ENCODE peak calls at places on chromosomes 4 and X, in nine cellular contexts. I is A673, Q is stomach, V is IMR-90, L is spleen, A is body of pancreas, Z is HCT116, W is PC-9, Y is A549. K is an unnamed sample. For H3K4me1, the result is how much of the 10 kb centered on the place peaks cover.

GRCh38 chr4:88828846-88829245 is 131.2 kb upstream of the NAP1L5 start:
- DNase-seq in A (no peak), V (peak), I (no peak), L (no peak), Q (no peak), Z (no peak), Y (no peak), W (no peak), K (no peak)

GRCh38 chrX:68994135-68994882 is 165.5 kb downstream of the EFNB1 start:
- DNase-seq in I (no peak), Q (no peak), A (no peak), Z (no peak), W (no peak), Y (no peak), V (no peak), L (no peak), K (peak)

GRCh38 chr4:166655231-166655630 is 579.1 kb downstream of the SPOCK3 start:
- DNase-seq in V (no peak), I (no peak), W (no peak), Q (no peak), A (no peak), L (no peak), Z (no peak), Y (no peak), K (no peak)

GRCh38 chrX:126770179-126770578 is 49.4 kb upstream of the PRR32 start:
- DNase-seq in I (peak), V (no peak), Q (no peak), W (peak), L (no peak), Z (no peak), A (no peak), Y (peak), K (no peak)

GRCh38 chr4:172392741-172393140 is 579.5 kb downstream of the GALNTL6 start:
- DNase-seq in Z (no peak), Q (no peak), I (no peak), Y (no peak), L (no peak), W (no peak), A (no peak), V (no peak), K (no peak)

GRCh38 chr4:160299177-160299576 is 1196.3 kb downstream of the RAPGEF2 start:
- DNase-seq in Z (no peak), A (no peak), V (no peak), Y (no peak), Q (no peak), I (no peak), W (no peak), L (no peak), K (no peak)

GRCh38 chr4:158610790-158611189 is 60.9 kb downstream of the C4orf46 start:
- DNase-seq in Q (no peak), Y (no peak), L (no peak), W (no peak), I (no peak), V (peak), Z (no peak), A (no peak), K (no peak)

GRCh38 chrX:31580726-31581125 is 508.9 kb upstream of the FTHL17 start:
- DNase-seq in I (peak), Z (no peak), A (no peak), W (no peak), Y (no peak), L (no peak), Q (no peak), V (peak), K (no peak)

GRCh38 chr4:96035727-96036126 is 195.8 kb downstream of the PDHA2 start:
- DNase-seq in W (no peak), L (no peak), A (no peak), Q (no peak), Z (peak), V (no peak), Y (peak), I (peak), K (no peak)

GRCh38 chr4:47122592-47123291 is 91.4 kb downstream of the GABRB1 start:
- DNase-seq in A (peak), Y (peak), I (peak), V (peak), W (peak), L (no peak), Z (peak), Q (peak), K (no peak)

GRCh38 chr4:127616898-127617297 is 15.9 kb upstream of the INTU start:
- DNase-seq in V (no peak), Q (no peak), Y (no peak), I (no peak), A (no peak), Z (no peak), L (no peak), W (no peak), K (no peak)

GRCh38 chrX:153736071-153736820 is 11.6 kb downstream of the ABCD1 start:
- DNase-seq in Q (no peak), Z (no peak), Y (no peak), W (no peak), A (no peak), V (no peak), I (no peak), L (peak), K (no peak)

GRCh38 chrX:103211012-103211715 is 3.7 kb upstream of the BEX4 start:
- DNase-seq in Y (peak), Z (peak), L (no peak), I (peak), Q (peak), A (peak), V (peak), W (peak), K (peak)

GRCh38 chrX:53239474-53239873 is 14.5 kb upstream of the KDM5C start:
- DNase-seq in V (no peak), A (no peak), I (peak), Q (no peak), W (no peak), Z (no peak), L (peak), Y (peak), K (no peak)

GRCh38 chrX:106467422-106467821 is 144.4 kb upstream of the RADX start:
- DNase-seq in Z (no peak), Q (no peak), Y (no peak), L (peak), I (no peak), W (no peak), A (peak), V (no peak), K (no peak)

GRCh38 chr4:109752545-109752944 is 22.7 kb upstream of the PLA2G12A start:
- DNase-seq in Q (no peak), Z (no peak), Y (no peak), I (peak), W (no peak), L (no peak), V (no peak), A (no peak), K (no peak)

GRCh38 chr4:141131738-141132688 is 1.3 kb downstream of the RNF150 start:
- DNase-seq in I (peak), Y (no peak), L (peak), A (peak), Z (no peak), W (no peak), Q (no peak), V (peak), K (peak)

GRCh38 chr4:152961041-152961751 is 25.1 kb downstream of the FHDC1 start:
- DNase-seq in Y (no peak), Q (no peak), Z (no peak), A (peak), L (no peak), W (no peak), V (no peak), I (no peak), K (no peak)

GRCh38 chrX:17375631-17376380 is 806 bp downstream of the NHS start:
- DNase-seq in W (peak), I (no peak), V (peak), Z (no peak), Q (peak), L (peak), Y (peak), A (no peak), K (no peak)

GRCh38 chr4:103091601-103092223 is 7.9 kb downstream of the BDH2 start:
- DNase-seq in Y (peak), W (peak), L (no peak), Q (no peak), Z (peak), I (peak), V (peak), A (peak), K (no peak)

GRCh38 chr4:86482296-86482695 is 111.8 kb upstream of the PTPN13 start:
- DNase-seq in Y (no peak), I (no peak), V (no peak), A (no peak), Z (no peak), W (no peak), Q (no peak), L (no peak), K (no peak)
- H3K4me1 ChIP-seq in Y (under half), I (under half), V (under half), A (under half), Z (under half), W (under half), Q (under half), L (under half), K (under half)

GRCh38 chr4:27000820-27001219 is 140.2 kb downstream of the STIM2 start:
- DNase-seq in V (no peak), I (no peak), Q (no peak), L (no peak), Z (no peak), Y (peak), W (no peak), A (no peak), K (no peak)

GRCh38 chr4:27003602-27004238 is 143.1 kb downstream of the STIM2 start:
- DNase-seq in I (no peak), Y (no peak), L (no peak), Q (no peak), Z (no peak), A (no peak), W (no peak), V (peak), K (no peak)

GRCh38 chr4:27000122-27000521 is 139.5 kb downstream of the STIM2 start:
- DNase-seq in V (no peak), W (no peak), Y (no peak), L (no peak), Z (no peak), I (no peak), Q (no peak), A (no peak), K (no peak)

GRCh38 chr4:26999689-27000088 is 139.0 kb downstream of the STIM2 start:
- DNase-seq in Q (no peak), L (no peak), Z (no peak), V (no peak), W (no peak), Y (no peak), A (no peak), I (no peak), K (no peak)

GRCh38 chr4:27001398-27002164 is 140.9 kb downstream of the STIM2 start:
- DNase-seq in A (no peak), Z (no peak), Q (no peak), I (no peak), W (no peak), L (no peak), V (no peak), Y (no peak), K (no peak)
- TF ChIP-seq CTCF in A (no peak), Z (no peak), Q (no peak), I (no peak), W (no peak), L (no peak), V (no peak), Y (no peak), K (no peak)

GRCh38 chr4:42492977-42493376 is 95.7 kb downstream of the SHISA3 start:
- DNase-seq in Q (no peak), V (no peak), I (no peak), A (peak), Y (no peak), L (no peak), Z (no peak), W (no peak), K (no peak)
- H3K4me1 ChIP-seq in Q (under half), V (under half), I (under half), A (under half), Y (under half), L (under half), Z (under half), W (under half), K (under half)

DNA sequence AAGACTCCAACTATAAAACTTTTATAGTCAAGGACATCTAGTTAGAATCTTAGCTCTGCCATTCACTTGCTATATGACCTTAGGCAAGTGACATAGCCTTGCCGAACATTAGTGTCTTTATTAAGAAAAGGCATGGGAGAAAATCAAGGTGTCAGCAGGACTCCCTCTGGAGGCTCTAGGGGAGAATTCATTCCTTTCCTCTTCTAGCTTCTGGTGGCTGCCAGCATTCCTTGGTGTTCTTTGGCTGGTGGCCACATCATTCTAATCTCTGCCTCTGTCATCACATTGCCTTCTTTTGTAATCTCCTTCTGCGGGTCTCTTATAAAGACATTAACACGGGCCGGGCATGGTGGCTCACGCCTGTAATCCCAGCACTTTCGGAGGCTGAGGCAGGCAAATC is 99.8 kb downstream of the PPP1R2C start:
- DNase-seq in W (no peak), L (no peak), Q (peak), Z (no peak), I (peak), A (peak), Y (peak), V (no peak), K (no peak)
- TF ChIP-seq CTCF in W (no peak), L (no peak), Q (peak), Z (no peak), I (no peak), A (no peak), Y (no peak), V (no peak), K (no peak)

GRCh38 chr4:163662761-163663160 is 168.3 kb downstream of the TMA16 start:
- DNase-seq in Y (no peak), L (no peak), V (no peak), I (no peak), A (no peak), Z (no peak), W (no peak), Q (no peak), K (no peak)
- H3K4me1 ChIP-seq in Y (under half), L (under half), V (under half), I (under half), A (under half), Z (under half), W (under half), Q (under half), K (under half)

DNA sequence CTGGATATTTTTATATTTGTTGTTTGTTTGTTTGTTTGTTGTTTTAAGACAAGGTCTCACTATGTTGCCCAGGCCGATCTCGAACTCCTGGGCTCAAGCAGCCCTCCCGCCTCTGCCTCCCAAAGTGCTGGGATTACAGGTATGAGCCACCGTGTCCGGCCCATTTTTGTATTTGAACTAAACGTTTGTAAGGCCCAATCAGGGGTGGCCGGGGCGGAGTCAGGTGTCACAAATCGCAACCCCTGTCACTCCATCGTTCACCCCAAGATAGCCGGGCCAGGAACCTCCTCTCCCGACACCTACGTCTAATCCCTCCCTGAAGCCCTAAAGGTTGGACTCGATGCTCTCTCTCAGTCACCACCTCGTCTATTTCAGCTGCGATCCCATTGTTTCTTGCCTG is 722 bp upstream of the EFHC2 start:
- DNase-seq in I (no peak), Z (no peak), Y (no peak), L (peak), A (no peak), V (no peak), Q (peak), W (peak), K (no peak)
- TF ChIP-seq CTCF in I (no peak), Z (no peak), Y (no peak), L (no peak), A (no peak), V (no peak), Q (no peak), W (no peak), K (no peak)

GRCh38 chr4:165209796-165210195 is 2.4 kb downstream of the KLHL2 start:
- DNase-seq in I (no peak), Y (no peak), V (no peak), A (no peak), L (no peak), Q (no peak), W (no peak), Z (no peak), K (no peak)
- H3K4me1 ChIP-seq in I (under half), Y (half or more), V (under half), A (under half), L (under half), Q (half or more), W (half or more), Z (under half), K (under half)

DNA sequence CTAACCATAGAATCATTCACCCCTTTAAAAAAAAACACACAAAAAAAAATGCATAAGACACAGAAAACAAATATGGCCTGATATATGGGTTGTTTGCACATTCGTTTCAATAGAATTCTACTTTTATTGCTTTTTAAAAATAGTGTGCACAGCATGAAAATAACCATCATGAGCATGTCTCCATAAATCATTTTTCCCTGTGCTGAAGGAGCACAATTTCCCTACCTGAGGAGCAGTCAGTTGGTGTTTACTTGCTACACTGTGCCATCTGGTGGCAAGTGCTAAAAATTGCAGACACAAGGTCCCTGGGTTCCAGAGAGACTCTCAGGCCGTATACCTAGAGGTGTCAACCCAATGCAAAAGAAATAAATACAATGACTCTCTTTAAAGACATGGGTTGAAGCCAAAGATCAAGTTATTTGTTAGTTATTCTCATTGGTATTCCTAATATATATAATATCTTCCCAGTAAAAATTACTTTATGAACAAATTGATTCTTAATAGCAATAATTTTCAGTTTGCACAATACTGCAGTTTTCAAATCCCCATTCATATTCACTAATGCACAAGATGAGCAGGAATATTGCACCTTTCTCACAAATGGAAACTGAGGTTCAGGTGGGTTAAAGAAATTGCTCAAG is 551.4 kb downstream of the IQCM start:
- DNase-seq in V (peak), Q (peak), Y (peak), I (peak), Z (peak), L (no peak), W (peak), A (no peak), K (no peak)
- TF ChIP-seq CTCF in V (peak), Q (peak), Y (peak), I (peak), Z (peak), L (peak), W (peak), A (peak), K (no peak)

DNA sequence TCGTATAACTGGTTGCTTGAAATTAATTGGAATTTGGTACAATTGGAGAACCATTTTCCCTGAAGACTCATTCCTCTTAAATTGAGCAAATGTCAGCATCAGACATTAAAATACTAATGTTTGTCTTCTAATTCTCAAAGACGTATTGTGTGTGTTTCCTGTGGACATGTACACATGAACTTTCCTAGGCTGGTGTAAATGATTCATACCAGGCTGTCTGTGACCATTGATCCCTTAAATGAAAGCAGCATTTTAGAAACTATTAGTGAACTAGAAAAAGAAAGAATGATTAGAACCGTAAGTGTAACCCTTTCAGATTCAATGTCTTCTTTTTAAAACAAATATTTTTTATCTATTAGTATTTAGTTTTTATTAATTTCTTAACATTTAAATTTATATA is 332.9 kb downstream of the PPP3CA start:
- DNase-seq in I (no peak), W (no peak), A (no peak), Q (no peak), V (no peak), L (no peak), Z (no peak), Y (no peak), K (no peak)
- H3K4me1 ChIP-seq in I (under half), W (under half), A (under half), Q (under half), V (under half), L (under half), Z (under half), Y (under half), K (under half)